ENCODE peak calls at places on chromosomes 6 and 20, in nine cellular contexts. One of them, this sample, is unnamed.

GRCh38 chr6:21595265-21595950 is 1.9 kb downstream of the SOX4 start:
- DNase-seq in glutamatergic neuron: no peak
- DNase-seq in D721Med: no peak
- DNase-seq in lower lobe of right lung: peak; percentile 66
- DNase-seq in dorsolateral prefrontal cortex: no peak
- DNase-seq in H9: no peak
- DNase-seq in foreskin keratinocyte: peak; percentile 33
- DNase-seq in cardiac muscle cell: peak; percentile 48
- DNase-seq in left ventricle myocardium inferior: peak; percentile 29
- DNase-seq in this sample: peak; percentile 47

GRCh38 chr20:5221078-5221430 is 94.2 kb downstream of the CDS2 start:
- DNase-seq in D721Med: no peak
- DNase-seq in dorsolateral prefrontal cortex: no peak
- DNase-seq in cardiac muscle cell: no peak
- DNase-seq in foreskin keratinocyte: no peak
- DNase-seq in left ventricle myocardium inferior: no peak
- DNase-seq in glutamatergic neuron: no peak
- DNase-seq in lower lobe of right lung: no peak
- DNase-seq in H9: no peak
- DNase-seq in this sample: no peak

GRCh38 chr6:168169624-168170023 is 90.6 kb upstream of the FRMD1 start:
- DNase-seq in lower lobe of right lung: no peak
- DNase-seq in D721Med: no peak
- DNase-seq in foreskin keratinocyte: no peak
- DNase-seq in glutamatergic neuron: no peak
- DNase-seq in cardiac muscle cell: no peak
- DNase-seq in H9: peak; percentile 4
- DNase-seq in left ventricle myocardium inferior: no peak
- DNase-seq in dorsolateral prefrontal cortex: no peak
- DNase-seq in this sample: no peak

GRCh38 chr20:10647471-10647870 is 26.3 kb downstream of the JAG1 start:
- DNase-seq in D721Med: no peak
- DNase-seq in H9: no peak
- DNase-seq in foreskin keratinocyte: no peak
- DNase-seq in glutamatergic neuron: peak; percentile 34
- DNase-seq in dorsolateral prefrontal cortex: no peak
- DNase-seq in lower lobe of right lung: no peak
- DNase-seq in left ventricle myocardium inferior: no peak
- DNase-seq in cardiac muscle cell: peak; percentile 38
- DNase-seq in this sample: peak; percentile 46

GRCh38 chr20:57438552-57438951 is 47.4 kb downstream of the RBM38 start:
- DNase-seq in D721Med: no peak
- DNase-seq in cardiac muscle cell: peak; percentile 63
- DNase-seq in dorsolateral prefrontal cortex: no peak
- DNase-seq in H9: no peak
- DNase-seq in glutamatergic neuron: no peak
- DNase-seq in lower lobe of right lung: no peak
- DNase-seq in left ventricle myocardium inferior: no peak
- DNase-seq in foreskin keratinocyte: no peak
- DNase-seq in this sample: no peak

GRCh38 chr6:49980898-49981297 is 11.5 kb upstream of the DEFB113 start:
- DNase-seq in cardiac muscle cell: no peak
- DNase-seq in H9: no peak
- DNase-seq in dorsolateral prefrontal cortex: no peak
- DNase-seq in foreskin keratinocyte: peak; percentile 74
- DNase-seq in lower lobe of right lung: no peak
- DNase-seq in D721Med: no peak
- DNase-seq in left ventricle myocardium inferior: no peak
- DNase-seq in glutamatergic neuron: no peak
- DNase-seq in this sample: peak; percentile 4

GRCh38 chr20:58215116-58215515 is 13.3 kb downstream of the ANKRD60 start:
- DNase-seq in D721Med: no peak
- DNase-seq in H9: no peak
- DNase-seq in dorsolateral prefrontal cortex: no peak
- DNase-seq in lower lobe of right lung: no peak
- DNase-seq in left ventricle myocardium inferior: no peak
- DNase-seq in cardiac muscle cell: no peak
- DNase-seq in glutamatergic neuron: no peak
- DNase-seq in foreskin keratinocyte: no peak
- DNase-seq in this sample: no peak

GRCh38 chr6:52551483-52552277 is 25.2 kb downstream of the TRAM2 start:
- DNase-seq in D721Med: no peak
- DNase-seq in dorsolateral prefrontal cortex: no peak
- DNase-seq in left ventricle myocardium inferior: peak; percentile 58
- DNase-seq in glutamatergic neuron: peak; percentile 78
- DNase-seq in cardiac muscle cell: peak; percentile 28
- DNase-seq in foreskin keratinocyte: peak; percentile 79
- DNase-seq in lower lobe of right lung: peak; percentile 67
- DNase-seq in H9: peak; percentile 67
- DNase-seq in this sample: no peak

GRCh38 chr6:56962451-56962850 is 7.5 kb downstream of the BEND6 start:
- DNase-seq in lower lobe of right lung: no peak
- DNase-seq in foreskin keratinocyte: no peak
- DNase-seq in D721Med: no peak
- DNase-seq in cardiac muscle cell: no peak
- DNase-seq in left ventricle myocardium inferior: no peak
- DNase-seq in glutamatergic neuron: no peak
- DNase-seq in H9: no peak
- DNase-seq in dorsolateral prefrontal cortex: no peak
- DNase-seq in this sample: no peak

GRCh38 chr20:37516697-37517370 is 4.2 kb upstream of the NNAT start:
- DNase-seq in cardiac muscle cell: no peak
- DNase-seq in foreskin keratinocyte: no peak
- DNase-seq in glutamatergic neuron: peak; percentile 44
- DNase-seq in dorsolateral prefrontal cortex: no peak
- DNase-seq in H9: no peak
- DNase-seq in lower lobe of right lung: no peak
- DNase-seq in D721Med: no peak
- DNase-seq in left ventricle myocardium inferior: no peak
- DNase-seq in this sample: no peak

GRCh38 chr20:53623454-53624206 is 30.0 kb upstream of the ZNF217 start:
- DNase-seq in cardiac muscle cell: peak; percentile 60
- DNase-seq in H9: peak; percentile 64
- DNase-seq in dorsolateral prefrontal cortex: no peak
- DNase-seq in lower lobe of right lung: no peak
- DNase-seq in D721Med: no peak
- DNase-seq in glutamatergic neuron: peak; percentile 33
- DNase-seq in left ventricle myocardium inferior: peak; percentile 56
- DNase-seq in foreskin keratinocyte: peak; percentile 63
- DNase-seq in this sample: no peak

DNA sequence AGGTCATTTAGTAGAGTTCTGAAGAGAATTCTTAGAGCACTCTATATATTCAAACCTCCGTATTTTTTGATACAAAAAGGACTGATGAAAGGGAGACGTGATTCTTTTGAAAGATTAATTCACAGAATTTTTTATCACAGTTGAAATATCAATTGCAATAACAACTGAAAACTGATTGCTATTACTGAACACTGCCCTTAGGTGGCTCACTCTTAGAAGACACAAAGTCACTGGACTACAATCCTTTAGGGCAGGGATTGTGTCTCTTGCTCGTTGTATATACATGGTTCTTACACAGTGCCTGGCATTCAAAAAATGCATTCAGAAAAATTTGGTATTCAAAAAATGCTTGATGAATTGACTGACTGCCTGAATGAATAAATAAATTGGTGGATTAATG is 17.1 kb upstream of the CALHM6 start:
- DNase-seq in lower lobe of right lung: no peak
- DNase-seq in glutamatergic neuron: no peak
- DNase-seq in H9: no peak
- DNase-seq in cardiac muscle cell: peak; percentile 14
- DNase-seq in left ventricle myocardium inferior: no peak
- DNase-seq in D721Med: no peak
- DNase-seq in dorsolateral prefrontal cortex: no peak
- DNase-seq in foreskin keratinocyte: peak; percentile 32
- DNase-seq in this sample: peak; percentile 41
- TF ChIP-seq CTCF in lower lobe of right lung: peak; percentile 41
- TF ChIP-seq CTCF in glutamatergic neuron: peak; percentile 48
- TF ChIP-seq CTCF in H9: peak; percentile 64
- TF ChIP-seq CTCF in cardiac muscle cell: peak; percentile 66
- TF ChIP-seq CTCF in left ventricle myocardium inferior: peak; percentile 63
- TF ChIP-seq CTCF in D721Med: peak; percentile 40
- TF ChIP-seq CTCF in dorsolateral prefrontal cortex: peak; percentile 44
- TF ChIP-seq CTCF in foreskin keratinocyte: peak; percentile 69
- TF ChIP-seq CTCF in this sample: peak; percentile 58

DNA sequence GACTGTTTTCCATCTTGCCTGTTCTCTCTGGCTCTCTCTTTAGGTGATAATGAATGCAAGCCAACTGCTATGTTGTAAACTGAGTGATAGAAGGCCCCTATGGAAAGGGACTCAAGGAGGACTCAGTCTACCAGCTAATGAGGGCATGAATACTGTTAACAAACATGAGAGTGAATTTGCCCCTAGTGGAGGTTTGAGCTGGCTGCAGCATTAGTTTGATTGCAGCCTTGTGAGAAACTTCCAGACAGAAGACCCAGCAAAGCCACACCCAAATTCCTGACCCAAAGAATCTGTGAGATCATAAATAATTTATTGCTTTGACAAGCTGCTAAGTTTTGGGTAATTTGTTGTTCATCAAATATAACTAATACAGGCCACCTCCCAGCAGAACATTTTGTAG is 50.0 kb upstream of the PLCB1 start:
- DNase-seq in cardiac muscle cell: no peak
- DNase-seq in D721Med: no peak
- DNase-seq in glutamatergic neuron: no peak
- DNase-seq in dorsolateral prefrontal cortex: no peak
- DNase-seq in H9: peak; percentile 39
- DNase-seq in lower lobe of right lung: no peak
- DNase-seq in left ventricle myocardium inferior: no peak
- DNase-seq in foreskin keratinocyte: peak; percentile 23
- DNase-seq in this sample: no peak
- TF ChIP-seq CTCF in cardiac muscle cell: peak; percentile 35
- TF ChIP-seq CTCF in D721Med: no peak
- TF ChIP-seq CTCF in glutamatergic neuron: peak; percentile 48
- TF ChIP-seq CTCF in dorsolateral prefrontal cortex: no peak
- TF ChIP-seq CTCF in H9: peak; percentile 64
- TF ChIP-seq CTCF in lower lobe of right lung: no peak
- TF ChIP-seq CTCF in left ventricle myocardium inferior: peak; percentile 29
- TF ChIP-seq CTCF in foreskin keratinocyte: no peak
- TF ChIP-seq CTCF in this sample: no peak

GRCh38 chr6:161139304-161139765 is 134.5 kb downstream of the AGPAT4 start:
- DNase-seq in dorsolateral prefrontal cortex: no peak
- DNase-seq in cardiac muscle cell: no peak
- DNase-seq in H9: no peak
- DNase-seq in left ventricle myocardium inferior: no peak
- DNase-seq in glutamatergic neuron: no peak
- DNase-seq in D721Med: no peak
- DNase-seq in foreskin keratinocyte: no peak
- DNase-seq in lower lobe of right lung: no peak
- DNase-seq in this sample: no peak

GRCh38 chr6:161138545-161139303 is 135.1 kb downstream of the AGPAT4 start:
- DNase-seq in lower lobe of right lung: no peak
- DNase-seq in D721Med: no peak
- DNase-seq in foreskin keratinocyte: no peak
- DNase-seq in glutamatergic neuron: no peak
- DNase-seq in dorsolateral prefrontal cortex: no peak
- DNase-seq in cardiac muscle cell: no peak
- DNase-seq in left ventricle myocardium inferior: no peak
- DNase-seq in H9: no peak
- DNase-seq in this sample: no peak

GRCh38 chr6:161140554-161140875 is 133.3 kb downstream of the AGPAT4 start:
- DNase-seq in left ventricle myocardium inferior: no peak
- DNase-seq in glutamatergic neuron: no peak
- DNase-seq in lower lobe of right lung: no peak
- DNase-seq in H9: no peak
- DNase-seq in cardiac muscle cell: no peak
- DNase-seq in D721Med: no peak
- DNase-seq in dorsolateral prefrontal cortex: no peak
- DNase-seq in foreskin keratinocyte: no peak
- DNase-seq in this sample: no peak

GRCh38 chr6:161141173-161141572 is 132.7 kb downstream of the AGPAT4 start:
- DNase-seq in D721Med: no peak
- DNase-seq in glutamatergic neuron: no peak
- DNase-seq in lower lobe of right lung: no peak
- DNase-seq in cardiac muscle cell: no peak
- DNase-seq in foreskin keratinocyte: no peak
- DNase-seq in H9: no peak
- DNase-seq in left ventricle myocardium inferior: no peak
- DNase-seq in dorsolateral prefrontal cortex: no peak
- DNase-seq in this sample: no peak

GRCh38 chr6:161139766-161140553 is 133.9 kb downstream of the AGPAT4 start:
- DNase-seq in D721Med: no peak
- DNase-seq in left ventricle myocardium inferior: peak; percentile 41
- DNase-seq in cardiac muscle cell: no peak
- DNase-seq in H9: peak; percentile 61
- DNase-seq in dorsolateral prefrontal cortex: no peak
- DNase-seq in glutamatergic neuron: peak; percentile 43
- DNase-seq in lower lobe of right lung: no peak
- DNase-seq in foreskin keratinocyte: no peak
- DNase-seq in this sample: peak; percentile 70
- TF ChIP-seq CTCF in D721Med: no peak
- TF ChIP-seq CTCF in left ventricle myocardium inferior: no peak
- TF ChIP-seq CTCF in cardiac muscle cell: no peak
- TF ChIP-seq CTCF in H9: no peak
- TF ChIP-seq CTCF in dorsolateral prefrontal cortex: no peak
- TF ChIP-seq CTCF in glutamatergic neuron: no peak
- TF ChIP-seq CTCF in lower lobe of right lung: no peak
- TF ChIP-seq CTCF in foreskin keratinocyte: no peak
- TF ChIP-seq CTCF in this sample: no peak

GRCh38 chr20:25052255-25053206 is 5.4 kb downstream of the ACSS1 start:
- DNase-seq in dorsolateral prefrontal cortex: no peak
- DNase-seq in D721Med: no peak
- DNase-seq in foreskin keratinocyte: no peak
- DNase-seq in H9: no peak
- DNase-seq in cardiac muscle cell: no peak
- DNase-seq in lower lobe of right lung: no peak
- DNase-seq in left ventricle myocardium inferior: no peak
- DNase-seq in glutamatergic neuron: no peak
- DNase-seq in this sample: peak; percentile 62

GRCh38 chr20:25054133-25054820 is 3.7 kb downstream of the ACSS1 start:
- DNase-seq in dorsolateral prefrontal cortex: no peak
- DNase-seq in glutamatergic neuron: no peak
- DNase-seq in left ventricle myocardium inferior: no peak
- DNase-seq in lower lobe of right lung: no peak
- DNase-seq in foreskin keratinocyte: no peak
- DNase-seq in D721Med: no peak
- DNase-seq in H9: no peak
- DNase-seq in cardiac muscle cell: no peak
- DNase-seq in this sample: no peak

GRCh38 chr20:25051386-25052155 is 6.4 kb downstream of the ACSS1 start:
- DNase-seq in lower lobe of right lung: no peak
- DNase-seq in foreskin keratinocyte: no peak
- DNase-seq in left ventricle myocardium inferior: no peak
- DNase-seq in glutamatergic neuron: no peak
- DNase-seq in D721Med: no peak
- DNase-seq in cardiac muscle cell: no peak
- DNase-seq in dorsolateral prefrontal cortex: no peak
- DNase-seq in H9: no peak
- DNase-seq in this sample: no peak

GRCh38 chr20:25054995-25055629 is 2.8 kb downstream of the ACSS1 start:
- DNase-seq in lower lobe of right lung: no peak
- DNase-seq in cardiac muscle cell: no peak
- DNase-seq in dorsolateral prefrontal cortex: no peak
- DNase-seq in left ventricle myocardium inferior: no peak
- DNase-seq in D721Med: no peak
- DNase-seq in H9: no peak
- DNase-seq in foreskin keratinocyte: no peak
- DNase-seq in glutamatergic neuron: no peak
- DNase-seq in this sample: no peak

GRCh38 chr20:25053207-25054132 is 4.5 kb downstream of the ACSS1 start:
- DNase-seq in foreskin keratinocyte: no peak
- DNase-seq in H9: no peak
- DNase-seq in left ventricle myocardium inferior: peak; percentile 66
- DNase-seq in glutamatergic neuron: no peak
- DNase-seq in D721Med: no peak
- DNase-seq in lower lobe of right lung: no peak
- DNase-seq in dorsolateral prefrontal cortex: no peak
- DNase-seq in cardiac muscle cell: no peak
- DNase-seq in this sample: no peak
- TF ChIP-seq CTCF in foreskin keratinocyte: no peak
- TF ChIP-seq CTCF in H9: no peak
- TF ChIP-seq CTCF in left ventricle myocardium inferior: no peak
- TF ChIP-seq CTCF in glutamatergic neuron: no peak
- TF ChIP-seq CTCF in D721Med: no peak
- TF ChIP-seq CTCF in lower lobe of right lung: no peak
- TF ChIP-seq CTCF in dorsolateral prefrontal cortex: no peak
- TF ChIP-seq CTCF in cardiac muscle cell: no peak
- TF ChIP-seq CTCF in this sample: no peak